ENCODE peak calls at places on chromosomes 16 and 17, in six cellular contexts. One of them, this sample, is unnamed. For H3K27me3, the result is how much of the 10 kb centered on the place peaks cover.

GRCh38 chr16:71700822-71701221 is 23.7 kb downstream of the PHLPP2 start:
- DNase-seq in HCT116: no peak
- DNase-seq in CD8-positive, alpha-beta memory T cell: no peak
- DNase-seq in uterus: no peak
- DNase-seq in fibroblast of lung: no peak
- DNase-seq in effector memory CD4-positive, alpha-beta T cell: no peak
- DNase-seq in this sample: no peak

GRCh38 chr17:62902573-62903229 is 63.3 kb upstream of the TANC2 start:
- DNase-seq in HCT116: no peak
- DNase-seq in CD8-positive, alpha-beta memory T cell: no peak
- DNase-seq in uterus: no peak
- DNase-seq in fibroblast of lung: no peak
- DNase-seq in effector memory CD4-positive, alpha-beta T cell: no peak
- DNase-seq in this sample: no peak

GRCh38 chr17:20156196-20157077 is 147.3 kb downstream of the SPECC1 start:
- DNase-seq in HCT116: peak
- DNase-seq in CD8-positive, alpha-beta memory T cell: no peak
- DNase-seq in uterus: peak
- DNase-seq in fibroblast of lung: peak
- DNase-seq in effector memory CD4-positive, alpha-beta T cell: no peak
- DNase-seq in this sample: peak

GRCh38 chr17:28363186-28363585 is 1.8 kb downstream of the SEBOX start:
- DNase-seq in HCT116: no peak
- DNase-seq in CD8-positive, alpha-beta memory T cell: no peak
- DNase-seq in uterus: no peak
- DNase-seq in fibroblast of lung: no peak
- DNase-seq in effector memory CD4-positive, alpha-beta T cell: no peak
- DNase-seq in this sample: no peak

GRCh38 chr16:85618509-85618908 is 5.4 kb downstream of the GSE1 start:
- DNase-seq in HCT116: no peak
- DNase-seq in CD8-positive, alpha-beta memory T cell: no peak
- DNase-seq in uterus: no peak
- DNase-seq in fibroblast of lung: no peak
- DNase-seq in effector memory CD4-positive, alpha-beta T cell: no peak
- DNase-seq in this sample: no peak

GRCh38 chr17:55068862-55069771 is 100.6 kb downstream of the STXBP4 start:
- DNase-seq in HCT116: no peak
- DNase-seq in CD8-positive, alpha-beta memory T cell: no peak
- DNase-seq in uterus: no peak
- DNase-seq in fibroblast of lung: no peak
- DNase-seq in effector memory CD4-positive, alpha-beta T cell: no peak
- DNase-seq in this sample: no peak

GRCh38 chr16:69166221-69166833 is 20.6 kb upstream of the SNTB2 start:
- DNase-seq in HCT116: no peak
- DNase-seq in CD8-positive, alpha-beta memory T cell: peak
- DNase-seq in uterus: peak
- DNase-seq in fibroblast of lung: peak
- DNase-seq in effector memory CD4-positive, alpha-beta T cell: no peak
- DNase-seq in this sample: no peak

GRCh38 chr17:72270530-72270929 is 149.7 kb downstream of the SOX9 start:
- DNase-seq in HCT116: no peak
- DNase-seq in CD8-positive, alpha-beta memory T cell: no peak
- DNase-seq in uterus: no peak
- DNase-seq in fibroblast of lung: peak
- DNase-seq in effector memory CD4-positive, alpha-beta T cell: no peak
- DNase-seq in this sample: peak

GRCh38 chr16:4386951-4387565 is 15.4 kb downstream of the VASN start:
- DNase-seq in HCT116: no peak
- DNase-seq in CD8-positive, alpha-beta memory T cell: no peak
- DNase-seq in uterus: no peak
- DNase-seq in fibroblast of lung: no peak
- DNase-seq in effector memory CD4-positive, alpha-beta T cell: no peak
- DNase-seq in this sample: peak

GRCh38 chr16:4387769-4388168 is 16.1 kb downstream of the VASN start:
- DNase-seq in HCT116: no peak
- DNase-seq in CD8-positive, alpha-beta memory T cell: no peak
- DNase-seq in uterus: no peak
- DNase-seq in fibroblast of lung: no peak
- DNase-seq in effector memory CD4-positive, alpha-beta T cell: no peak
- DNase-seq in this sample: peak

GRCh38 chr16:4385789-4386451 is 14.3 kb downstream of the VASN start:
- DNase-seq in HCT116: no peak
- DNase-seq in CD8-positive, alpha-beta memory T cell: no peak
- DNase-seq in uterus: no peak
- DNase-seq in fibroblast of lung: no peak
- DNase-seq in effector memory CD4-positive, alpha-beta T cell: no peak
- DNase-seq in this sample: peak

GRCh38 chr16:4385066-4385788 is 13.6 kb downstream of the VASN start:
- DNase-seq in HCT116: no peak
- DNase-seq in CD8-positive, alpha-beta memory T cell: no peak
- DNase-seq in uterus: no peak
- DNase-seq in fibroblast of lung: no peak
- DNase-seq in effector memory CD4-positive, alpha-beta T cell: no peak
- DNase-seq in this sample: no peak

DNA sequence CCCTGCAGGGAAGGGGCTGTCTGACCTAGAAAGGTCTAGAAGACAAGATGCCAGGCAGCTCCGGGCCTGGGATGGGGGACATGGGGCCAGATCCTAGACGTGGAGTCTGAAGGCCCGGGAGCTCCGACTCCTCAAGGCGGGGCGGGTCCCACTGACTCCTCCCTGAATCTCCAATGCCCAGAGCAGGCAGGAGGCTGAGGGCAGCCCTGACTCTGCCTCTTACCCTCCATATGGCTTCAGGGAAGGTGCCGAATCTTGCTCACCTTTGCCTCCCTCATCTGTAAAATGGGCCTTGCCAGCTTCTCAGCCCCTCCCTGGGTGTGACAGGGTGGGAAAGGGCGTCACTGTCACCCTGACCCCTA is 14.8 kb downstream of the VASN start:
- DNase-seq in HCT116: no peak
- DNase-seq in CD8-positive, alpha-beta memory T cell: no peak
- DNase-seq in uterus: no peak
- DNase-seq in fibroblast of lung: no peak
- DNase-seq in effector memory CD4-positive, alpha-beta T cell: no peak
- DNase-seq in this sample: peak
- H3K27ac ChIP-seq in HCT116: no peak
- H3K27ac ChIP-seq in CD8-positive, alpha-beta memory T cell: no peak
- H3K27ac ChIP-seq in uterus: peak
- H3K27ac ChIP-seq in fibroblast of lung: peak
- H3K27ac ChIP-seq in effector memory CD4-positive, alpha-beta T cell: no peak
- H3K27ac ChIP-seq in this sample: no peak

GRCh38 chr17:31484821-31485220 is 93.3 kb downstream of the RAB11FIP4 start:
- DNase-seq in HCT116: no peak
- DNase-seq in CD8-positive, alpha-beta memory T cell: no peak
- DNase-seq in uterus: no peak
- DNase-seq in fibroblast of lung: no peak
- DNase-seq in effector memory CD4-positive, alpha-beta T cell: no peak
- DNase-seq in this sample: no peak
- H3K27me3 ChIP-seq in HCT116: under half
- H3K27me3 ChIP-seq in CD8-positive, alpha-beta memory T cell: under half
- H3K27me3 ChIP-seq in uterus: under half
- H3K27me3 ChIP-seq in fibroblast of lung: under half
- H3K27me3 ChIP-seq in effector memory CD4-positive, alpha-beta T cell: under half
- H3K27me3 ChIP-seq in this sample: under half

GRCh38 chr16:11794991-11795886 is 1.8 kb downstream of the ZC3H7A start:
- DNase-seq in HCT116: no peak
- DNase-seq in CD8-positive, alpha-beta memory T cell: no peak
- DNase-seq in uterus: no peak
- DNase-seq in fibroblast of lung: peak
- DNase-seq in effector memory CD4-positive, alpha-beta T cell: no peak
- DNase-seq in this sample: peak

GRCh38 chr16:11795887-11796226 is 1.2 kb downstream of the ZC3H7A start:
- DNase-seq in HCT116: no peak
- DNase-seq in CD8-positive, alpha-beta memory T cell: no peak
- DNase-seq in uterus: no peak
- DNase-seq in fibroblast of lung: no peak
- DNase-seq in effector memory CD4-positive, alpha-beta T cell: no peak
- DNase-seq in this sample: no peak

GRCh38 chr16:11797166-11797956 is at the start of gene ZC3H7A:
- DNase-seq in HCT116: peak
- DNase-seq in CD8-positive, alpha-beta memory T cell: peak
- DNase-seq in uterus: peak
- DNase-seq in fibroblast of lung: peak
- DNase-seq in effector memory CD4-positive, alpha-beta T cell: peak
- DNase-seq in this sample: peak

GRCh38 chr16:11797957-11798299 is 870 bp upstream of the ZC3H7A start:
- DNase-seq in HCT116: no peak
- DNase-seq in CD8-positive, alpha-beta memory T cell: no peak
- DNase-seq in uterus: no peak
- DNase-seq in fibroblast of lung: no peak
- DNase-seq in effector memory CD4-positive, alpha-beta T cell: peak
- DNase-seq in this sample: peak

GRCh38 chr16:11796227-11797165 is 562 bp downstream of the ZC3H7A start:
- DNase-seq in HCT116: no peak
- DNase-seq in CD8-positive, alpha-beta memory T cell: peak
- DNase-seq in uterus: peak
- DNase-seq in fibroblast of lung: peak
- DNase-seq in effector memory CD4-positive, alpha-beta T cell: peak
- DNase-seq in this sample: peak
- H3K27ac ChIP-seq in HCT116: peak
- H3K27ac ChIP-seq in CD8-positive, alpha-beta memory T cell: peak
- H3K27ac ChIP-seq in uterus: peak
- H3K27ac ChIP-seq in fibroblast of lung: peak
- H3K27ac ChIP-seq in effector memory CD4-positive, alpha-beta T cell: peak
- H3K27ac ChIP-seq in this sample: peak

GRCh38 chr17:1969712-1970111 is 55.4 kb downstream of the RTN4RL1 start:
- DNase-seq in HCT116: no peak
- DNase-seq in CD8-positive, alpha-beta memory T cell: no peak
- DNase-seq in uterus: no peak
- DNase-seq in fibroblast of lung: no peak
- DNase-seq in effector memory CD4-positive, alpha-beta T cell: no peak
- DNase-seq in this sample: no peak

GRCh38 chr17:1972429-1973160 is 52.5 kb downstream of the RTN4RL1 start:
- DNase-seq in HCT116: no peak
- DNase-seq in CD8-positive, alpha-beta memory T cell: no peak
- DNase-seq in uterus: no peak
- DNase-seq in fibroblast of lung: no peak
- DNase-seq in effector memory CD4-positive, alpha-beta T cell: no peak
- DNase-seq in this sample: peak

GRCh38 chr17:1967092-1967662 is 58.0 kb downstream of the RTN4RL1 start:
- DNase-seq in HCT116: no peak
- DNase-seq in CD8-positive, alpha-beta memory T cell: no peak
- DNase-seq in uterus: no peak
- DNase-seq in fibroblast of lung: no peak
- DNase-seq in effector memory CD4-positive, alpha-beta T cell: no peak
- DNase-seq in this sample: no peak

GRCh38 chr17:1966274-1967086 is 58.7 kb downstream of the RTN4RL1 start:
- DNase-seq in HCT116: no peak
- DNase-seq in CD8-positive, alpha-beta memory T cell: no peak
- DNase-seq in uterus: no peak
- DNase-seq in fibroblast of lung: no peak
- DNase-seq in effector memory CD4-positive, alpha-beta T cell: no peak
- DNase-seq in this sample: no peak

DNA sequence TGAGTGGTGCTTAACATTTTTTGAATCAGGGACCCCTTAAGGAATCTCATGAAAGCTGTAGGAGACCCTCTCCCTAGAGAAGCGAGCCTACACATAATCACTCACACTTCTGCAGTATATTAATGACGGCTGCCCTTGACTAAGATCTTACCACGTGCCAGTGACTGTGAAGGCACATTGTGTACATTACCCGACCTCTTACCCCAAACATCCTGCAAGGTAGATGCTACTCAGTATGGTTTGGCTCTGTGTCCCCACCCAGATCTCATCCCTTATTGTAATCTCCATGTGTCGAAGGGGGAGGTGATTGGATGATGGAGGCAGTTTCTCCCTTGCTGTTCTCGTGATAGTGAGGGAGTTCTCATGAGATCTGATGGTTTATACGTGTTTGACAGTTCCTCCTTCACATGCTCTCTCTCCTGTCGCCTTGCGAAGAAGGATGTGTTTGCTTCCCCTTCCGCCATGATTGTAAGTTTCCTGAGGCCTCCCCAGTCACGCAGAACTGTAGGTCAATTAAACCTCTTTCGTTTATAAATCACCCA is 54.2 kb downstream of the RTN4RL1 start:
- DNase-seq in HCT116: no peak
- DNase-seq in CD8-positive, alpha-beta memory T cell: no peak
- DNase-seq in uterus: no peak
- DNase-seq in fibroblast of lung: no peak
- DNase-seq in effector memory CD4-positive, alpha-beta T cell: no peak
- DNase-seq in this sample: no peak
- H3K27me3 ChIP-seq in HCT116: under half
- H3K27me3 ChIP-seq in CD8-positive, alpha-beta memory T cell: under half
- H3K27me3 ChIP-seq in uterus: under half
- H3K27me3 ChIP-seq in fibroblast of lung: under half
- H3K27me3 ChIP-seq in effector memory CD4-positive, alpha-beta T cell: under half
- H3K27me3 ChIP-seq in this sample: under half

GRCh38 chr16:4232541-4233386 is 9.1 kb downstream of the SRL start:
- DNase-seq in HCT116: no peak
- DNase-seq in CD8-positive, alpha-beta memory T cell: no peak
- DNase-seq in uterus: no peak
- DNase-seq in fibroblast of lung: no peak
- DNase-seq in effector memory CD4-positive, alpha-beta T cell: no peak
- DNase-seq in this sample: peak
- H3K27ac ChIP-seq in HCT116: no peak
- H3K27ac ChIP-seq in CD8-positive, alpha-beta memory T cell: no peak
- H3K27ac ChIP-seq in uterus: no peak
- H3K27ac ChIP-seq in fibroblast of lung: no peak
- H3K27ac ChIP-seq in effector memory CD4-positive, alpha-beta T cell: no peak
- H3K27ac ChIP-seq in this sample: peak

GRCh38 chr17:77593081-77593480 is 365.4 kb upstream of the TNRC6C start:
- DNase-seq in HCT116: no peak
- DNase-seq in CD8-positive, alpha-beta memory T cell: no peak
- DNase-seq in uterus: no peak
- DNase-seq in fibroblast of lung: no peak
- DNase-seq in effector memory CD4-positive, alpha-beta T cell: no peak
- DNase-seq in this sample: no peak
- H3K27me3 ChIP-seq in HCT116: under half
- H3K27me3 ChIP-seq in CD8-positive, alpha-beta memory T cell: under half
- H3K27me3 ChIP-seq in uterus: under half
- H3K27me3 ChIP-seq in fibroblast of lung: under half
- H3K27me3 ChIP-seq in effector memory CD4-positive, alpha-beta T cell: under half
- H3K27me3 ChIP-seq in this sample: under half

DNA sequence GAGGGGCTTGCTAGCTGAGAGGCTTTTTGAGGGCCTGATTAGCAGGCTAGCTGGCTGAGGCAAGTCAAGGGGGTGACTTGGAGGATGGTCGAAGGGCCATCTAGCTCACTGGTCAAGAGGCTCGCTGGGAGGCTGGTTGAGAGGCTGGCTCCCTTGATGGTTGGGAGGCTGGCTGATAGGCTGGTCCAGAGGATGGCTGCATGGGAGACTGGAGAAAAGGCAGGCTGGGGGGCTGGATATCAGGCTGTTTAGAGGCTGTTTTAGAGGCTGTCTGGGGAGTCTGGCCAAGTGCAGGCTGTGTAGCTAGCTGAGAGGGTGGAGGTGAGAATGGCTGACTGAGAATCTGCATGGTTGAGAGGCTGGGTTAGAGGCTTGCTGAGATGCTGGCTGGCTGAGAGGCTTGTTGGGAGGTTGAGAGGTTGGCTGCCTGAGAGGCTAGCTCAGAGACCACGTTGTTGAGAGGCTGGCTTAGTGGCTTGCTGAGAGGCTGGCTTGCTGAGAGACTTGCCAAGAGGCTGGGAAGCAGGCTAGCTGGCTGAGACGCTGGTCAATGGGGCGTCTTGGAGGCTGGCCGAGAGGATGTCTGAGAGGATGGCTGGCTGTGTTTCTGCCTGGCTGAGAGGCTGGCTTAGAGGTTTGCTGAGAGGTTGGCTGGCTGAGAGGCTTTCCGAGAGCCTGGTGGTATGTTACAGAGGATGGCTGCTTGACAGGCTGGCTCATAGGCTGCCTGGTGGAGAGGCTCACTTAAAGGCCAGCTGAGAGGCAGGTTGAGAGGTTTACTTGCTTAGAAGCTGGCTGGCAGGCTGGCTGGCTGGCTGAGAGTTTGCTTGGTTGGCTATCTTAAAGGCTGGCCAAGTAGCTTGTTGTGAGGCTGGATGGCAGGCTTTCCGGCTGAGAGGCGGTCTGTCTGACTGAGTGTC is 36.6 kb upstream of the ACSM2B start:
- DNase-seq in HCT116: no peak
- DNase-seq in CD8-positive, alpha-beta memory T cell: no peak
- DNase-seq in uterus: no peak
- DNase-seq in fibroblast of lung: no peak
- DNase-seq in effector memory CD4-positive, alpha-beta T cell: no peak
- DNase-seq in this sample: peak
- H3K27ac ChIP-seq in HCT116: no peak
- H3K27ac ChIP-seq in CD8-positive, alpha-beta memory T cell: no peak
- H3K27ac ChIP-seq in uterus: no peak
- H3K27ac ChIP-seq in fibroblast of lung: no peak
- H3K27ac ChIP-seq in effector memory CD4-positive, alpha-beta T cell: no peak
- H3K27ac ChIP-seq in this sample: peak